ENCODE peak calls at places on chromosome 22, in seven cellular contexts. Q is fibroblast of the aortic adventitia, L is thyroid gland, W is cardiac muscle cell, A is kidney, Z is PC-3, S is right lobe of liver. Y is an unnamed sample.

GRCh38 chr22:33697640-33698039 is 222.6 kb downstream of the LARGE1 start:
- DNase-seq in Q (no peak), L (no peak), W (no peak), A (no peak), Z (no peak), S (no peak), Y (no peak)

GRCh38 chr22:30602049-30602448 is 4.9 kb upstream of the TCN2 start:
- DNase-seq in Q (peak), L (no peak), W (peak), A (no peak), Z (peak), S (no peak), Y (no peak)

GRCh38 chr22:50473088-50473487 is 1.7 kb downstream of the SBF1 start:
- DNase-seq in Q (no peak), L (no peak), W (no peak), A (peak), Z (peak), S (no peak), Y (no peak)

GRCh38 chr22:40799008-40799407 is 20.1 kb downstream of the SLC25A17 start:
- DNase-seq in Q (no peak), L (no peak), W (no peak), A (no peak), Z (no peak), S (no peak), Y (no peak)

GRCh38 chr22:17171016-17171312 is 11.9 kb upstream of the HDHD5 start:
- DNase-seq in Q (no peak), L (no peak), W (no peak), A (no peak), Z (no peak), S (no peak), Y (no peak)

GRCh38 chr22:43471606-43472135 is 59.9 kb downstream of the MPPED1 start:
- DNase-seq in Q (no peak), L (no peak), W (no peak), A (no peak), Z (no peak), S (no peak), Y (no peak)

GRCh38 chr22:21866821-21867527 is 471 bp downstream of the MAPK1 start:
- DNase-seq in Q (peak), L (peak), W (peak), A (peak), Z (peak), S (peak), Y (no peak)

GRCh38 chr22:45590262-45590661 is 81.4 kb upstream of the ATXN10 start:
- DNase-seq in Q (no peak), L (no peak), W (no peak), A (peak), Z (no peak), S (no peak), Y (no peak)

GRCh38 chr22:45261407-45262088 is 20.9 kb upstream of the KIAA0930 start:
- DNase-seq in Q (no peak), L (no peak), W (no peak), A (no peak), Z (no peak), S (no peak), Y (no peak)

GRCh38 chr22:19275919-19276600 is 15.5 kb downstream of the CLTCL1 start:
- DNase-seq in Q (no peak), L (peak), W (peak), A (no peak), Z (no peak), S (no peak), Y (no peak)

GRCh38 chr22:36368359-36368983 is 19.3 kb downstream of the MYH9 start:
- DNase-seq in Q (peak), L (peak), W (peak), A (no peak), Z (peak), S (no peak), Y (no peak)

GRCh38 chr22:21952586-21953571 is at the start of gene PPM1F:
- DNase-seq in Q (peak), L (peak), W (peak), A (peak), Z (peak), S (peak), Y (no peak)

GRCh38 chr22:19998232-19998951 is 18.2 kb downstream of the ARVCF start:
- DNase-seq in Q (no peak), L (peak), W (peak), A (peak), Z (no peak), S (no peak), Y (no peak)

GRCh38 chr22:50250555-50251471 is at the start of gene HDAC10:
- DNase-seq in Q (peak), L (peak), W (peak), A (peak), Z (peak), S (peak), Y (no peak)

GRCh38 chr22:30863161-30863833 is 105.3 kb downstream of the MORC2 start:
- DNase-seq in Q (no peak), L (no peak), W (peak), A (no peak), Z (no peak), S (no peak), Y (peak)

GRCh38 chr22:17842386-17842785 is 68.1 kb upstream of the BID start:
- DNase-seq in Q (no peak), L (no peak), W (no peak), A (no peak), Z (no peak), S (peak), Y (no peak)

GRCh38 chr22:22460635-22461034 is 47.9 kb downstream of the ZNF280B start:
- DNase-seq in Q (peak), L (no peak), W (no peak), A (no peak), Z (peak), S (no peak), Y (no peak)

GRCh38 chr22:36227396-36227795 is 11.9 kb downstream of the APOL2 start:
- DNase-seq in Q (no peak), L (no peak), W (no peak), A (no peak), Z (no peak), S (no peak), Y (no peak)

GRCh38 chr22:44848791-44849410 is 96.5 kb downstream of the ARHGAP8 start:
- DNase-seq in Q (no peak), L (no peak), W (no peak), A (peak), Z (no peak), S (no peak), Y (no peak)

GRCh38 chr22:37231406-37232139 is 12.5 kb downstream of the RAC2 start:
- DNase-seq in Q (no peak), L (no peak), W (no peak), A (no peak), Z (no peak), S (no peak), Y (no peak)

GRCh38 chr22:22375586-22376351 is 131.2 kb downstream of the VPREB1 start:
- DNase-seq in Q (no peak), L (no peak), W (no peak), A (no peak), Z (no peak), S (no peak), Y (no peak)

GRCh38 chr22:34669001-34669400 is 397.0 kb upstream of the ISX start:
- DNase-seq in Q (no peak), L (no peak), W (no peak), A (no peak), Z (no peak), S (no peak), Y (no peak)

GRCh38 chr22:43085658-43086606 is 3.3 kb downstream of the TTLL1 start:
- DNase-seq in Q (no peak), L (no peak), W (peak), A (no peak), Z (no peak), S (no peak), Y (no peak)

GRCh38 chr22:41327124-41327523 is 25.8 kb downstream of the ZC3H7B start:
- DNase-seq in Q (no peak), L (no peak), W (no peak), A (peak), Z (no peak), S (peak), Y (no peak)

GRCh38 chr22:30882181-30882771 is 86.3 kb downstream of the MORC2 start:
- DNase-seq in Q (no peak), L (no peak), W (no peak), A (peak), Z (peak), S (no peak), Y (no peak)

GRCh38 chr22:19815093-19815822 is 39.4 kb downstream of the GNB1L start:
- DNase-seq in Q (peak), L (no peak), W (no peak), A (no peak), Z (no peak), S (no peak), Y (no peak)

GRCh38 chr22:20021196-20022181 is 579 bp downstream of the TANGO2 start:
- DNase-seq in Q (peak), L (peak), W (peak), A (peak), Z (peak), S (peak), Y (peak)

GRCh38 chr22:50303848-50304527 is 3.5 kb downstream of the PLXNB2 start:
- DNase-seq in Q (no peak), L (peak), W (peak), A (peak), Z (peak), S (peak), Y (no peak)

GRCh38 chr22:26586556-26587325 is 3.2 kb downstream of the TPST2 start:
- DNase-seq in Q (no peak), L (no peak), W (no peak), A (peak), Z (no peak), S (no peak), Y (no peak)

GRCh38 chr22:38243007-38243775 is 29.6 kb downstream of the TMEM184B start:
- DNase-seq in Q (no peak), L (no peak), W (no peak), A (no peak), Z (no peak), S (no peak), Y (no peak)

GRCh38 chr22:42946551-42947198 is 68.3 kb downstream of the PACSIN2 start:
- DNase-seq in Q (no peak), L (no peak), W (no peak), A (no peak), Z (no peak), S (no peak), Y (no peak)

GRCh38 chr22:26161746-26162145 is 7.5 kb upstream of the SEZ6L start:
- DNase-seq in Q (no peak), L (no peak), W (no peak), A (no peak), Z (no peak), S (no peak), Y (no peak)

GRCh38 chr22:42326786-42327185 is 56.3 kb upstream of the TCF20 start:
- DNase-seq in Q (peak), L (no peak), W (no peak), A (no peak), Z (no peak), S (no peak), Y (no peak)

GRCh38 chr22:17810570-17811116 is 36.4 kb upstream of the BID start:
- DNase-seq in Q (no peak), L (no peak), W (no peak), A (no peak), Z (no peak), S (no peak), Y (no peak)

GRCh38 chr22:19679476-19680099 is 34.7 kb upstream of the SEPTIN5 start:
- DNase-seq in Q (peak), L (peak), W (peak), A (peak), Z (peak), S (no peak), Y (no peak)

GRCh38 chr22:45195616-45196015 is 31.9 kb downstream of the NUP50 start:
- DNase-seq in Q (no peak), L (no peak), W (no peak), A (no peak), Z (no peak), S (no peak), Y (no peak)

GRCh38 chr22:21669026-21669425 is 3.2 kb downstream of the PPIL2 start:
- DNase-seq in Q (no peak), L (peak), W (no peak), A (no peak), Z (peak), S (no peak), Y (no peak)

GRCh38 chr22:39468487-39469325 is 11.9 kb downstream of the MGAT3 start:
- DNase-seq in Q (no peak), L (no peak), W (no peak), A (no peak), Z (no peak), S (no peak), Y (no peak)

GRCh38 chr22:39469326-39469680 is 12.5 kb downstream of the MGAT3 start:
- DNase-seq in Q (no peak), L (no peak), W (no peak), A (no peak), Z (no peak), S (no peak), Y (no peak)

GRCh38 chr22:39469681-39470461 is 13.1 kb downstream of the MGAT3 start:
- DNase-seq in Q (no peak), L (no peak), W (peak), A (no peak), Z (no peak), S (no peak), Y (no peak)

GRCh38 chr22:39471421-39472141 is 14.8 kb downstream of the MGAT3 start:
- DNase-seq in Q (peak), L (no peak), W (peak), A (no peak), Z (no peak), S (no peak), Y (no peak)

GRCh38 chr22:39470462-39471335 is 13.9 kb downstream of the MGAT3 start:
- DNase-seq in Q (no peak), L (no peak), W (peak), A (no peak), Z (no peak), S (no peak), Y (no peak)
- H3K4me3 ChIP-seq in Q (no peak), L (no peak), W (no peak), A (peak), Z (no peak), S (no peak), Y (no peak)

DNA sequence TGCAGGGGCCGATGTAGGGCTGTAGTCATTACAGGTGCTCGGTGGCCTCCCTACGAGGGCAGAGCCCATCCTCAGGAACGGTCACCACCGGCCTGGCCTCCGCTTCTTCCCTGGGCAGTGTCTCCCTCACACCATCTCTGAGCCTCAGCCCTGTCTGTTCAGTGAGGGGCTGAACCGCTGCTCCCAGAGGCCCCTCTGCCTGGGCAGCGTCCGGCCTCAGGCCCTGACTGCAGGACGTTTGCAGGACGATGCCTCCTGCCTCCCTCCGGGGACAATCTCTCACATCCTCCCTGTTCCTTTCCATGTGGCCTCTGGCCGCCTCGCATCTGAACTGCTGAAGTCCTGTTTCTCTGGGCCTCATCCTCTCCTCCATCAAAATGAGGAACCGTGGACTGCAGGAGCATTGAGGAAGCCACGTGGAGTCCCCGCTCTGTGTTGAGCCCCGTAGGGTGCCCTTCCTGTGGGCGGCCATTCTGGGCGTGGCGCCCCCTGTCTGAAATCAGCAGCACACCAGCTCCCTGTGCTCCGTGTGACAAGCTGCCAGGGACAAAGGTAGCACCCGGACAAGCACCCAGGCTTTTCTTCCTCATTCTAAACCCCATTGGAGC is 933.5 kb downstream of the BRD1 start:
- DNase-seq in Q (no peak), L (no peak), W (no peak), A (no peak), Z (no peak), S (no peak), Y (peak)
- TF ChIP-seq CTCF in Q (no peak), L (no peak), W (no peak), A (peak), Z (no peak), S (no peak), Y (no peak)

GRCh38 chr22:46791201-46791731 is 28.8 kb downstream of the TBC1D22A start:
- DNase-seq in Q (peak), L (no peak), W (no peak), A (peak), Z (no peak), S (no peak), Y (no peak)
- H3K4me3 ChIP-seq in Q (no peak), L (no peak), W (no peak), A (no peak), Z (no peak), S (no peak), Y (no peak)

GRCh38 chr22:47295982-47296381 is 533.5 kb downstream of the TBC1D22A start:
- DNase-seq in Q (no peak), L (no peak), W (no peak), A (no peak), Z (no peak), S (no peak), Y (no peak)

GRCh38 chr22:47296405-47297260 is 534.2 kb downstream of the TBC1D22A start:
- DNase-seq in Q (no peak), L (no peak), W (no peak), A (no peak), Z (no peak), S (no peak), Y (no peak)

GRCh38 chr22:47299211-47299878 is 536.9 kb downstream of the TBC1D22A start:
- DNase-seq in Q (no peak), L (no peak), W (no peak), A (no peak), Z (no peak), S (no peak), Y (no peak)

GRCh38 chr22:47298017-47298820 is 535.8 kb downstream of the TBC1D22A start:
- DNase-seq in Q (no peak), L (no peak), W (no peak), A (no peak), Z (no peak), S (no peak), Y (no peak)

GRCh38 chr22:47297261-47298016 is 535.0 kb downstream of the TBC1D22A start:
- DNase-seq in Q (no peak), L (no peak), W (no peak), A (no peak), Z (no peak), S (no peak), Y (no peak)
- TF ChIP-seq CTCF in Q (no peak), L (no peak), W (no peak), A (no peak), Z (no peak), S (no peak), Y (no peak)

GRCh38 chr22:27718186-27719032 is 83.1 kb downstream of the MN1 start:
- DNase-seq in Q (peak), L (peak), W (peak), A (peak), Z (peak), S (no peak), Y (peak)
- H3K4me3 ChIP-seq in Q (peak), L (no peak), W (no peak), A (no peak), Z (peak), S (no peak), Y (no peak)

GRCh38 chr22:24485608-24486007 is 9.5 kb upstream of the UPB1 start:
- DNase-seq in Q (peak), L (no peak), W (no peak), A (no peak), Z (no peak), S (no peak), Y (no peak)
- TF ChIP-seq CTCF in Q (peak), L (no peak), W (no peak), A (peak), Z (no peak), S (peak), Y (no peak)

DNA sequence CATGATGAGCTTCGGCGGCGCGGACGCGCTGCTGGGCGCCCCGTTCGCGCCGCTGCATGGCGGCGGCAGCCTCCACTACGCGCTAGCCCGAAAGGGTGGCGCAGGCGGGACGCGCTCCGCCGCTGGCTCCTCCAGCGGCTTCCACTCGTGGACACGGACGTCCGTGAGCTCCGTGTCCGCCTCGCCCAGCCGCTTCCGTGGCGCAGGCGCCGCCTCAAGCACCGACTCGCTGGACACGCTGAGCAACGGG is 169 bp downstream of the NEFH start:
- DNase-seq in Q (no peak), L (no peak), W (no peak), A (no peak), Z (no peak), S (no peak), Y (no peak)
- H3K4me3 ChIP-seq in Q (peak), L (no peak), W (peak), A (peak), Z (no peak), S (peak), Y (no peak)

GRCh38 chr22:23889620-23890019 is 4.6 kb upstream of the MIF start:
- DNase-seq in Q (no peak), L (no peak), W (no peak), A (no peak), Z (no peak), S (no peak), Y (no peak)
- TF ChIP-seq CTCF in Q (no peak), L (no peak), W (no peak), A (no peak), Z (no peak), S (no peak), Y (no peak)

DNA sequence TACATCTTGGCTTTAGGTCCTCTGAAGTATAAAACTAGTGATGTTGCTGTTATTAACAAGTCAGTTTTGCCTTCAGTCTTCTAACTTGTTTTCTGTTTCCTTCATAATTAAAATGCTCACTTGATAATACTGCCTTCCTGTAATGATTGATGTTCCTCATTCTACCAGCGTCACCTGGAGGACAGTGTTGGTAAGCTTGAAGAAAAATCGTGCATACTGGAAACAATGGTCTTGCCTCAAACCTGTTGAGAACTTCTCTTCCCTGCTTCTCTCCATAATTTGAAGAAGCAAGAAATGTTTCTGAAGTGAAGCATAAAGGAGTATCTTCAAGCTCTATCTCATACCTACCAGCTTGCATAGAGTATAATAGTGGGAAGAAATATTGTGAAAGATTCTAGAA is 3.0 kb downstream of the YWHAH start:
- DNase-seq in Q (no peak), L (no peak), W (no peak), A (no peak), Z (no peak), S (no peak), Y (no peak)
- H3K4me3 ChIP-seq in Q (peak), L (no peak), W (no peak), A (no peak), Z (peak), S (no peak), Y (no peak)

Y was measured in RWPE2.